ENCODE peak calls at places on chromosome 20, in four cellular contexts. E is esophagus squamous epithelium, M is Kasumi-1, R is uterus. K is an unnamed sample.

GRCh38 chr20:56392282-56393132 is at the start of gene CSTF1:
- DNase-seq in M (peak), E (peak), R (peak), K (peak)

GRCh38 chr20:21396921-21397340 is 395 bp downstream of the NKX2-4 start:
- DNase-seq in E (no peak), M (no peak), R (no peak), K (no peak)

GRCh38 chr20:63565699-63566335 is 8.2 kb downstream of the HELZ2 start:
- DNase-seq in M (no peak), R (no peak), E (no peak), K (no peak)

GRCh38 chr20:8431538-8432434 is 299.7 kb downstream of the PLCB1 start:
- DNase-seq in M (no peak), E (no peak), R (peak), K (no peak)

GRCh38 chr20:24148372-24148771 is 159.8 kb upstream of the GGTLC1 start:
- DNase-seq in R (no peak), M (peak), E (no peak), K (no peak)

GRCh38 chr20:54251093-54251492 is 43.2 kb downstream of the PFDN4 start:
- DNase-seq in R (no peak), M (no peak), E (no peak), K (no peak)

GRCh38 chr20:6071162-6071695 is 17.4 kb upstream of the LRRN4 start:
- DNase-seq in E (no peak), R (no peak), M (no peak), K (no peak)

GRCh38 chr20:478010-478948 is 15.9 kb upstream of the TBC1D20 start:
- DNase-seq in R (no peak), E (no peak), M (no peak), K (no peak)

GRCh38 chr20:61044499-61044898 is 207.6 kb upstream of the CDH4 start:
- DNase-seq in R (no peak), M (no peak), E (no peak), K (no peak)

GRCh38 chr20:61657719-61658377 is 405.8 kb downstream of the CDH4 start:
- DNase-seq in R (no peak), M (no peak), E (no peak), K (no peak)

GRCh38 chr20:48841861-48842529 is 14.2 kb upstream of the PREX1 start:
- DNase-seq in R (no peak), E (no peak), M (no peak), K (no peak)

GRCh38 chr20:46605181-46605580 is 46.1 kb downstream of the SLC13A3 start:
- DNase-seq in E (no peak), M (no peak), R (no peak), K (no peak)

GRCh38 chr20:1942061-1942460 is 46.9 kb downstream of the SIRPA start:
- DNase-seq in M (no peak), R (no peak), E (no peak), K (no peak)

GRCh38 chr20:56515657-56516381 is 8.7 kb upstream of the FAM209A start:
- DNase-seq in M (peak), R (no peak), E (no peak), K (no peak)

GRCh38 chr20:49608752-49609670 is 41.1 kb upstream of the PTGIS start:
- DNase-seq in E (no peak), R (peak), M (peak), K (peak)

GRCh38 chr20:22411568-22412450 is 172.6 kb downstream of the FOXA2 start:
- DNase-seq in E (no peak), M (no peak), R (no peak), K (no peak)

GRCh38 chr20:47143658-47144057 is 212.8 kb downstream of the ZMYND8 start:
- DNase-seq in E (no peak), M (no peak), R (no peak), K (no peak)

GRCh38 chr20:48242623-48243022 is 457.3 kb upstream of the SULF2 start:
- DNase-seq in R (no peak), M (no peak), E (no peak), K (no peak)

GRCh38 chr20:1830240-1830639 is 65.0 kb upstream of the SIRPA start:
- DNase-seq in M (no peak), R (no peak), E (no peak), K (no peak)

GRCh38 chr20:40416274-40416673 is 272.8 kb downstream of the MAFB start:
- DNase-seq in R (no peak), M (no peak), E (no peak), K (no peak)

GRCh38 chr20:25254571-25254970 is 6.7 kb downstream of the PYGB start:
- DNase-seq in E (no peak), M (no peak), R (no peak), K (no peak)